ENCODE peak calls at places on chromosomes 16 and 17, in six cellular contexts. H is IMR-90, K is mesendoderm, R is neuronal stem cell, C is H1, Z is mesenchymal stem cell. O is an unnamed sample.

GRCh38 chr16:89583197-89583894 is 7.8 kb downstream of the CPNE7 start:
- DNase-seq in H (no peak), K (no peak), R (no peak), C (no peak), Z (no peak), O (no peak)

GRCh38 chr17:43759836-43760235 is 1.2 kb upstream of the SOST start:
- DNase-seq in H (no peak), K (peak; percentile 57), R (no peak), C (no peak), Z (no peak), O (no peak)

GRCh38 chr16:70561623-70562022 is 38.0 kb downstream of the SF3B3 start:
- DNase-seq in H (no peak), K (no peak), R (no peak), C (no peak), Z (no peak), O (no peak)

GRCh38 chr16:64391009-64391663 is 730.7 kb downstream of the CDH11 start:
- DNase-seq in H (peak; percentile 57), K (no peak), R (no peak), C (no peak), Z (peak; percentile 29), O (no peak)

GRCh38 chr17:18257268-18257681 is 1.3 kb downstream of the FLII start:
- DNase-seq in H (no peak), K (peak; percentile 68), R (no peak), C (no peak), Z (no peak), O (peak; percentile 80)

GRCh38 chr16:30842971-30843370 is 50.9 kb downstream of the BCL7C start:
- DNase-seq in H (no peak), K (no peak), R (no peak), C (no peak), Z (no peak), O (no peak)

GRCh38 chr17:202501-202951 is 21.1 kb upstream of the DOC2B start:
- DNase-seq in H (no peak), K (no peak), R (no peak), C (no peak), Z (no peak), O (no peak)

GRCh38 chr16:27475561-27475960 is 73.6 kb downstream of the IL21R start:
- DNase-seq in H (peak; percentile 95), K (no peak), R (no peak), C (no peak), Z (peak; percentile 85), O (no peak)

GRCh38 chr16:53771655-53772497 is 67.9 kb downstream of the FTO start:
- DNase-seq in H (no peak), K (no peak), R (no peak), C (no peak), Z (no peak), O (no peak)

GRCh38 chr17:40321502-40322416 is 12.8 kb downstream of the RARA start:
- DNase-seq in H (no peak), K (no peak), R (no peak), C (no peak), Z (no peak), O (peak; percentile 33)

GRCh38 chr17:4407216-4407615 is 26.5 kb upstream of the SPNS3 start:
- DNase-seq in H (no peak), K (peak; percentile 87), R (no peak), C (no peak), Z (no peak), O (no peak)

GRCh38 chr16:15772579-15773293 is 84.1 kb downstream of the MYH11 start:
- DNase-seq in H (no peak), K (no peak), R (no peak), C (no peak), Z (no peak), O (no peak)

GRCh38 chr17:8799001-8799850 is at the start of gene MFSD6L:
- DNase-seq in H (no peak), K (peak; percentile 76), R (no peak), C (peak; percentile 67), Z (no peak), O (peak; percentile 93)

GRCh38 chr16:69301187-69301586 is 10.0 kb upstream of the VPS4A start:
- DNase-seq in H (no peak), K (peak; percentile 44), R (no peak), C (no peak), Z (no peak), O (no peak)

GRCh38 chr16:69691980-69692911 is 34.1 kb downstream of the NQO1 start:
- DNase-seq in H (peak; percentile 73), K (no peak), R (no peak), C (no peak), Z (peak; percentile 73), O (no peak)

GRCh38 chr16:12575288-12575687 is 228.4 kb downstream of the CPPED1 start:
- DNase-seq in H (no peak), K (no peak), R (no peak), C (no peak), Z (no peak), O (no peak)

GRCh38 chr16:74841904-74842303 is 67.3 kb upstream of the FA2H start:
- DNase-seq in H (no peak), K (no peak), R (no peak), C (no peak), Z (no peak), O (no peak)

GRCh38 chr16:2964416-2965223 is 545 bp downstream of the KREMEN2 start:
- DNase-seq in H (no peak), K (peak; percentile 96), R (peak; percentile 84), C (no peak), Z (no peak), O (peak; percentile 98)

GRCh38 chr16:87581867-87582220 is 20.5 kb upstream of the JPH3 start:
- DNase-seq in H (peak; percentile 98), K (no peak), R (no peak), C (no peak), Z (peak; percentile 99), O (no peak)

GRCh38 chr16:13348416-13348815 is 447.0 kb downstream of the SHISA9 start:
- DNase-seq in H (no peak), K (no peak), R (no peak), C (no peak), Z (no peak), O (no peak)

GRCh38 chr16:85303354-85303883 is 191.1 kb upstream of the CIBAR2 start:
- DNase-seq in H (no peak), K (peak; percentile 81), R (peak; percentile 43), C (no peak), Z (peak; percentile 60), O (peak; percentile 86)

GRCh38 chr16:25996052-25996451 is 304.3 kb downstream of the HS3ST4 start:
- DNase-seq in H (no peak), K (peak; percentile 72), R (no peak), C (no peak), Z (no peak), O (no peak)

GRCh38 chr17:51006601-51007000 is 114.1 kb downstream of the SPAG9 start:
- DNase-seq in H (peak; percentile 14), K (no peak), R (peak; percentile 27), C (no peak), Z (peak; percentile 38), O (no peak)

GRCh38 chr17:22461460-22462145 is 769.3 kb downstream of the KCNJ18 start:
- DNase-seq in H (no peak), K (no peak), R (no peak), C (no peak), Z (no peak), O (no peak)

GRCh38 chr17:64502021-64502420 is 4.1 kb downstream of the DDX5 start:
- DNase-seq in H (no peak), K (no peak), R (no peak), C (no peak), Z (no peak), O (no peak)

GRCh38 chr17:80838381-80839345 is 153.0 kb upstream of the CHMP6 start:
- DNase-seq in H (no peak), K (no peak), R (no peak), C (no peak), Z (no peak), O (no peak)

GRCh38 chr16:972316-973002 is 1.7 kb upstream of the LMF1 start:
- DNase-seq in H (no peak), K (no peak), R (no peak), C (no peak), Z (no peak), O (no peak)

GRCh38 chr17:50596191-50597037 is 35.9 kb downstream of the CACNA1G start:
- DNase-seq in H (no peak), K (peak; percentile 70), R (no peak), C (peak; percentile 38), Z (peak; percentile 39), O (peak; percentile 92)

GRCh38 chr16:51407199-51407598 is 256.1 kb upstream of the SALL1 start:
- DNase-seq in H (no peak), K (no peak), R (no peak), C (no peak), Z (no peak), O (no peak)

GRCh38 chr16:30844671-30845449 is 49.0 kb downstream of the BCL7C start:
- DNase-seq in H (peak; percentile 90), K (peak; percentile 93), R (peak; percentile 76), C (peak; percentile 13), Z (peak; percentile 87), O (peak; percentile 74)

GRCh38 chr16:22420606-22421135 is 46.3 kb upstream of the CDR2 start:
- DNase-seq in H (no peak), K (no peak), R (no peak), C (no peak), Z (no peak), O (no peak)
- H2BK15ac ChIP-seq in H (no peak overlapping the region), K (no peak overlapping the region), R (no peak overlapping the region), C (no peak overlapping the region), Z (no peak overlapping the region), O (no peak overlapping the region)

GRCh38 chr16:82650804-82651203 is 24.0 kb downstream of the CDH13 start:
- DNase-seq in H (no peak), K (no peak), R (no peak), C (no peak), Z (no peak), O (no peak)

GRCh38 chr16:82646504-82646903 is 19.7 kb downstream of the CDH13 start:
- DNase-seq in H (no peak), K (no peak), R (no peak), C (no peak), Z (no peak), O (no peak)

GRCh38 chr16:82651921-82652601 is 25.3 kb downstream of the CDH13 start:
- DNase-seq in H (no peak), K (no peak), R (no peak), C (no peak), Z (peak; percentile 24), O (no peak)

GRCh38 chr16:82652826-82653225 is 26.1 kb downstream of the CDH13 start:
- DNase-seq in H (no peak), K (no peak), R (no peak), C (no peak), Z (peak; percentile 17), O (no peak)

GRCh38 chr16:82649766-82650165 is 23.0 kb downstream of the CDH13 start:
- DNase-seq in H (peak; percentile 57), K (no peak), R (no peak), C (no peak), Z (no peak), O (no peak)
- H2BK15ac ChIP-seq in H (peak overlapping the region; percentile 47), K (no peak overlapping the region), R (no peak overlapping the region), C (no peak overlapping the region), Z (no peak overlapping the region), O (no peak overlapping the region)

GRCh38 chr17:49053171-49053829 is 56.1 kb downstream of the IGF2BP1 start:
- DNase-seq in H (no peak), K (peak; percentile 50), R (no peak), C (no peak), Z (no peak), O (peak; percentile 62)
- H2BK15ac ChIP-seq in H (no peak overlapping the region), K (no peak overlapping the region), R (no peak overlapping the region), C (no peak overlapping the region), Z (no peak overlapping the region), O (no peak overlapping the region)

DNA sequence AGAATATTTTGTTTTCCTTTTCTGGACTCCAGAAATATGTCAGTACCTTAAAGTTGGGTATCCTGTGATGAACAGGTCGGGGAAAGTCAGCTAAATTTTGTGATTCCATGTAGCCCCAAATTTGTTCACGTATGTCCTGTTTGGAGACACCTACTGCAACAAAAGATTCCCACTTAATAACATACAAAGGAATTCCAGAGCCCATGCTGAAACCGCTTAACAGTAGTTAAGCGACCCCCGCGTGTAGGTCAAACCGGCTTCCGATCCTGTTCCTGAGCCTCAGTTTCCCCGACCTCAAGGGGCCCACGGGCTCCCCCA is 477 bp downstream of the MTHFSD start:
- DNase-seq in H (no peak), K (peak; percentile 34), R (no peak), C (no peak), Z (no peak), O (no peak)
- H2BK15ac ChIP-seq in H (no peak overlapping the region), K (no peak overlapping the region), R (no peak overlapping the region), C (no peak overlapping the region), Z (peak overlapping the region; percentile 2), O (no peak overlapping the region)

O was measured in H9.